ENCODE peak calls at places on chromosome 1, in five cellular contexts. U is HFFc6; F is CMK; H is stimulated activated CD4-positive, alpha-beta T cell treated with anti-CD3 and anti-CD28 coated beads, Interleukin-1b, Interleukin-23, amount 100 ng/mL, for 4 hours; M is NCI-H1092. A is an unnamed sample.

GRCh38 chr1:109254621-109255096 is 5.3 kb downstream of the CELSR2 start:
- DNase-seq in U (no peak), F (peak; percentile 40), H (no peak), M (no peak), A (no peak)

GRCh38 chr1:234107416-234108021 is 203.0 kb downstream of the SLC35F3 start:
- DNase-seq in U (no peak), F (no peak), H (no peak), M (peak; percentile 43), A (no peak)

GRCh38 chr1:202831906-202832305 is 21.2 kb downstream of the PCAT6 start:
- DNase-seq in U (no peak), F (no peak), H (no peak), M (no peak), A (no peak)

GRCh38 chr1:3084726-3085125 is 15.7 kb downstream of the PRDM16 start:
- DNase-seq in U (no peak), F (no peak), H (no peak), M (no peak), A (no peak)

GRCh38 chr1:210262167-210262896 is 29.7 kb downstream of the SERTAD4 start:
- DNase-seq in U (peak; percentile 46), F (no peak), H (no peak), M (no peak), A (no peak)

GRCh38 chr1:227729881-227730629 is 5.0 kb downstream of the JMJD4 start:
- DNase-seq in U (peak; percentile 48), F (no peak), H (no peak), M (no peak), A (peak; percentile 20)

GRCh38 chr1:42684139-42684538 is 1.9 kb downstream of the YBX1 start:
- DNase-seq in U (peak; percentile 20), F (no peak), H (no peak), M (no peak), A (no peak)

GRCh38 chr1:52032785-52033131 is 852 bp downstream of the KTI12 start:
- DNase-seq in U (peak; percentile 49), F (peak; percentile 34), H (no peak), M (no peak), A (no peak)